ENCODE peak calls at places on chromosomes 2 and 18, in six cellular contexts. W, A, Y, G, F and I are unnamed samples.

GRCh38 chr18:49970288-49970687 is 157.0 kb upstream of the ACAA2 start:
- DNase-seq in W (no peak), A (no peak), Y (peak), G (no peak), F (no peak), I (no peak)

GRCh38 chr2:109005686-109006204 is 16.7 kb upstream of the EDAR start:
- DNase-seq in W (no peak), A (no peak), Y (no peak), G (no peak), F (no peak), I (no peak)

GRCh38 chr2:12803616-12804015 is 86.9 kb downstream of the TRIB2 start:
- DNase-seq in W (no peak), A (no peak), Y (no peak), G (no peak), F (no peak), I (no peak)

GRCh38 chr2:38737925-38738324 is 13.2 kb downstream of the SRSF7 start:
- DNase-seq in W (no peak), A (no peak), Y (no peak), G (no peak), F (no peak), I (no peak)

GRCh38 chr2:226652983-226653765 is 146.4 kb downstream of the IRS1 start:
- DNase-seq in W (no peak), A (no peak), Y (no peak), G (no peak), F (no peak), I (no peak)

GRCh38 chr2:57160976-57161375 is 885.6 kb upstream of the VRK2 start:
- DNase-seq in W (no peak), A (no peak), Y (no peak), G (no peak), F (no peak), I (no peak)

GRCh38 chr2:47070920-47071824 is 83.9 kb downstream of the STPG4 start:
- DNase-seq in W (no peak), A (no peak), Y (peak), G (no peak), F (peak), I (no peak)

GRCh38 chr18:22683196-22683676 is 249.9 kb upstream of the RBBP8 start:
- DNase-seq in W (peak), A (peak), Y (no peak), G (no peak), F (no peak), I (no peak)

GRCh38 chr2:233025706-233026105 is 6.8 kb upstream of the NEU2 start:
- DNase-seq in W (no peak), A (no peak), Y (no peak), G (no peak), F (no peak), I (no peak)

GRCh38 chr2:27765621-27766286 is 5.8 kb upstream of the MRPL33 start:
- DNase-seq in W (no peak), A (no peak), Y (peak), G (peak), F (peak), I (peak)

GRCh38 chr2:228180126-228181097 is 1.1 kb downstream of the SPHKAP start:
- DNase-seq in W (no peak), A (no peak), Y (no peak), G (no peak), F (peak), I (no peak)

GRCh38 chr2:217902281-217903141 is 100.3 kb downstream of the TNS1 start:
- DNase-seq in W (no peak), A (no peak), Y (no peak), G (no peak), F (no peak), I (no peak)

GRCh38 chr18:45997689-45998088 is 30.6 kb upstream of the EPG5 start:
- DNase-seq in W (no peak), A (no peak), Y (peak), G (no peak), F (peak), I (no peak)

GRCh38 chr2:240955306-240956101 is 42.9 kb upstream of the SNED1 start:
- DNase-seq in W (no peak), A (peak), Y (no peak), G (no peak), F (no peak), I (no peak)

GRCh38 chr2:129061079-129061785 is 742.6 kb upstream of the HS6ST1 start:
- DNase-seq in W (no peak), A (no peak), Y (peak), G (no peak), F (peak), I (no peak)

GRCh38 chr2:187658952-187659525 is 104.8 kb upstream of the TFPI start:
- DNase-seq in W (no peak), A (peak), Y (no peak), G (no peak), F (no peak), I (no peak)

GRCh38 chr2:235988271-235989015 is 179.7 kb downstream of the GBX2 start:
- DNase-seq in W (no peak), A (no peak), Y (no peak), G (no peak), F (no peak), I (no peak)

GRCh38 chr2:73008261-73009159 is 63.0 kb downstream of the SFXN5 start:
- DNase-seq in W (no peak), A (no peak), Y (no peak), G (no peak), F (no peak), I (no peak)

GRCh38 chr2:101089419-101089818 is 61.8 kb downstream of the TBC1D8 start:
- DNase-seq in W (no peak), A (no peak), Y (peak), G (no peak), F (peak), I (no peak)

GRCh38 chr2:675460-675859 is 1.7 kb downstream of the TMEM18 start:
- DNase-seq in W (no peak), A (no peak), Y (no peak), G (no peak), F (no peak), I (no peak)

GRCh38 chr2:62641410-62641843 is 64.1 kb upstream of the EHBP1 start:
- DNase-seq in W (no peak), A (no peak), Y (no peak), G (no peak), F (no peak), I (no peak)

GRCh38 chr18:50559750-50560680 is at the start of gene MAPK4:
- DNase-seq in W (peak), A (peak), Y (peak), G (no peak), F (peak), I (no peak)

GRCh38 chr2:158009425-158009824 is 92.3 kb upstream of the UPP2 start:
- DNase-seq in W (no peak), A (no peak), Y (no peak), G (no peak), F (no peak), I (no peak)